ENCODE peak calls at places on chromosomes 4 and X, in nine cellular contexts. P, B, Y, O, W, N, I, X and L are unnamed samples.

GRCh38 chr4:35151816-35152572 is 1092.3 kb downstream of the ARAP2 start:
- DNase-seq in P (no peak), B (no peak), Y (no peak), O (no peak), W (no peak), N (peak; percentile 20), I (no peak), X (no peak), L (no peak)

GRCh38 chr4:86034616-86035015 is 325.2 kb downstream of the MAPK10 start:
- DNase-seq in P (no peak), B (no peak), Y (no peak), O (no peak), W (no peak), N (no peak), I (no peak), X (peak; percentile 65), L (no peak)

GRCh38 chr4:140931904-140932303 is 175.7 kb upstream of the TBC1D9 start:
- DNase-seq in P (no peak), B (no peak), Y (no peak), O (no peak), W (no peak), N (no peak), I (no peak), X (peak; percentile 61), L (no peak)

GRCh38 chrX:109632906-109633504 is 8.0 kb upstream of the KCNE5 start:
- DNase-seq in P (no peak), B (no peak), Y (no peak), O (no peak), W (no peak), N (peak; percentile 34), I (no peak), X (no peak), L (peak; percentile 1)

GRCh38 chr4:145732001-145732400 is 52.1 kb downstream of the C4orf51 start:
- DNase-seq in P (no peak), B (no peak), Y (no peak), O (no peak), W (no peak), N (no peak), I (no peak), X (no peak), L (no peak)

GRCh38 chr4:60155088-60155487 is 1045.0 kb upstream of the ADGRL3 start:
- DNase-seq in P (no peak), B (no peak), Y (no peak), O (no peak), W (no peak), N (no peak), I (no peak), X (no peak), L (no peak)

GRCh38 chr4:149997881-149998421 is 80.3 kb upstream of the DCLK2 start:
- DNase-seq in P (no peak), B (no peak), Y (no peak), O (no peak), W (no peak), N (no peak), I (no peak), X (peak; percentile 69), L (no peak)

GRCh38 chr4:97074531-97074930 is 1068.7 kb downstream of the STPG2 start:
- DNase-seq in P (no peak), B (no peak), Y (no peak), O (no peak), W (no peak), N (no peak), I (no peak), X (no peak), L (no peak)

GRCh38 chr4:128468485-128468989 is 180.9 kb upstream of the PGRMC2 start:
- DNase-seq in P (no peak), B (peak; percentile 45), Y (no peak), O (peak; percentile 81), W (peak; percentile 83), N (peak; percentile 37), I (no peak), X (peak; percentile 95), L (peak; percentile 76)

GRCh38 chrX:17032351-17032750 is 85.9 kb downstream of the REPS2 start:
- DNase-seq in P (peak; percentile 31), B (peak; percentile 54), Y (no peak), O (peak; percentile 14), W (peak; percentile 68), N (no peak), I (no peak), X (peak; percentile 97), L (no peak)

GRCh38 chr4:189124149-189124758 is 816.4 kb upstream of the FRG1 start:
- DNase-seq in P (no peak), B (peak; percentile 37), Y (no peak), O (peak; percentile 15), W (no peak), N (peak; percentile 40), I (no peak), X (peak; percentile 8), L (no peak)

GRCh38 chrX:110944323-110944761 is 148.7 kb upstream of the CHRDL1 start:
- DNase-seq in P (peak; percentile 41), B (peak; percentile 27), Y (no peak), O (no peak), W (no peak), N (peak; percentile 76), I (no peak), X (peak; percentile 11), L (no peak)

GRCh38 chrX:114344756-114345155 is 239.1 kb upstream of the HTR2C start:
- DNase-seq in P (no peak), B (no peak), Y (no peak), O (no peak), W (no peak), N (peak; percentile 31), I (no peak), X (peak; percentile 18), L (no peak)

GRCh38 chrX:15600071-15600470 is 689 bp downstream of the ACE2 start:
- DNase-seq in P (no peak), B (no peak), Y (no peak), O (no peak), W (no peak), N (no peak), I (no peak), X (no peak), L (no peak)
- H3K27ac ChIP-seq in P (no peak overlapping the region), B (no peak overlapping the region), Y (no peak overlapping the region), O (no peak overlapping the region), W (no peak overlapping the region), N (no peak overlapping the region), I (no peak overlapping the region), X (no peak overlapping the region), L (no peak overlapping the region)

DNA sequence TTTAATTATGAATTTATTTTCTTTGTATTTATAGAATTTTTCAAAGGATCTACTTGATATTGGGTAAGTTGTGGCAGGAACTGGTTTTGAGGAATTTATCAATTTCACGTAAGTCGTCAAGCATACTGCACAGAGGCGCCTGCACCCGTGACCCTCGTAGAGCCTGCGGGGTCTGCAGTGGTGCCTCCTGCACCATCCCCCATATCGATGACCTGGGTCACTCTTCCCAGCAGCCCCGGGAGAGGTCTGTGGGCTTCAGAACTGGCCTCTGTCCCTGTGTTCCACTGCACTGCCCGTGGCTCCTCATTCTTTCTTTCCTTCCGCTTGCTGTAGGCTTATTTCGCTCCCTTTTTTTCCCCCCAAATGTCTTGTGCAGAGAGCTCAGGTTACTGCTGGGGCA is 31.5 kb upstream of the CPLX1 start:
- DNase-seq in P (peak; percentile 1), B (no peak), Y (no peak), O (no peak), W (no peak), N (no peak), I (no peak), X (no peak), L (no peak)
- H3K36me3 ChIP-seq in P (no peaks in the 10 kb centered on the region), B (peaks cover 92% of the 10 kb centered on the region), Y (peaks cover 52% of the 10 kb centered on the region), O (peaks cover 99% of the 10 kb centered on the region), W (peaks cover 49% of the 10 kb centered on the region), N (peaks cover 35% of the 10 kb centered on the region), I (peaks cover 4% of the 10 kb centered on the region), X (peaks cover 22% of the 10 kb centered on the region), L (no peaks in the 10 kb centered on the region)

GRCh38 chr4:31146366-31146765 is 426.2 kb downstream of the PCDH7 start:
- DNase-seq in P (no peak), B (no peak), Y (no peak), O (no peak), W (no peak), N (no peak), I (no peak), X (peak; percentile 9), L (no peak)

GRCh38 chr4:31139767-31140166 is 419.6 kb downstream of the PCDH7 start:
- DNase-seq in P (no peak), B (no peak), Y (no peak), O (no peak), W (no peak), N (no peak), I (no peak), X (no peak), L (no peak)

GRCh38 chr4:31141141-31141811 is 421.1 kb downstream of the PCDH7 start:
- DNase-seq in P (no peak), B (no peak), Y (no peak), O (no peak), W (no peak), N (no peak), I (no peak), X (peak; percentile 7), L (no peak)
- H3K27ac ChIP-seq in P (no peak overlapping the region), B (no peak overlapping the region), Y (no peak overlapping the region), O (no peak overlapping the region), W (no peak overlapping the region), N (no peak overlapping the region), I (no peak overlapping the region), X (no peak overlapping the region), L (no peak overlapping the region)

GRCh38 chrX:100687546-100687945 is 43.5 kb downstream of the SRPX2 start:
- DNase-seq in P (no peak), B (no peak), Y (no peak), O (no peak), W (no peak), N (no peak), I (no peak), X (no peak), L (no peak)

GRCh38 chrX:100685997-100686305 is 42.0 kb downstream of the SRPX2 start:
- DNase-seq in P (no peak), B (no peak), Y (no peak), O (no peak), W (no peak), N (no peak), I (no peak), X (no peak), L (no peak)

GRCh38 chrX:100687128-100687527 is 43.1 kb downstream of the SRPX2 start:
- DNase-seq in P (no peak), B (no peak), Y (no peak), O (no peak), W (no peak), N (no peak), I (no peak), X (no peak), L (no peak)

GRCh38 chrX:100682939-100683338 is 38.9 kb downstream of the SRPX2 start:
- DNase-seq in P (no peak), B (no peak), Y (no peak), O (no peak), W (no peak), N (no peak), I (no peak), X (no peak), L (no peak)

DNA sequence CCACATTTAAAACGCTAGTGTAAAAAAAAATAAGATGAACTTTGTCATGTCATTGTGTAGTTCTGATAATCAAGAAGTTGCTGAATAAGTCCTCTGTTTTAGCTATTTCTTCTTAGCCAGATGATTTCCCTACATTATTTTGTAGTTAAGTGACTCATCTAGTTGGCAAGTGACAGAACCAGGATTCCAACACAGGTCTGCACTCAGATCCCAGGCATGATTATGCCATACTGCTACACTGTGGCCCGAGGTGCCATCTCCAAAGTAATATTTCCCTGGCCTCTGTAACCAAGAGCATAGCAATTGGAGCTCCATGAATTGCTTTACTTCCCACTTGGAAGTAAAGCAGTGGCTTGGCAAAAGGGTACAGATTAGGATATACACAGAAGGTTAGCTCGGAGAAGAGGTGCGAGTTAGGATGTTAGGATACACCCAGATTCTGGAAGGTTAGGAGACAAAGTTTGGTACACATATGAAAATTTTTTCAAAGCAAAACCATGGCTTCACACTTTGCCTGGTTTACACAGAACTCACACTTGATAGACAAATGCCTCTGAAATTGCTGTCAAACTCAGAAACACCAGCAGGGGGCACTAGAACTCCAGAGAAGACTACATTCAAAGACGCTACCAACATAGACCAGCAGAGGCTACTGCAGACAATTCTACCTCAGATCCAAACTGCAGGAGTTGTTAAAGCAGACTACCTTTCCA is 41.4 kb downstream of the SRPX2 start:
- DNase-seq in P (peak; percentile 46), B (peak; percentile 77), Y (peak; percentile 64), O (peak; percentile 86), W (no peak), N (peak; percentile 65), I (no peak), X (peak; percentile 58), L (peak; percentile 54)
- H3K36me3 ChIP-seq in P (no peaks in the 10 kb centered on the region), B (peaks cover 17% of the 10 kb centered on the region), Y (no peaks in the 10 kb centered on the region), O (peaks cover 17% of the 10 kb centered on the region), W (no peaks in the 10 kb centered on the region), N (no peaks in the 10 kb centered on the region), I (no peaks in the 10 kb centered on the region), X (no peaks in the 10 kb centered on the region), L (peaks cover 4% of the 10 kb centered on the region)